ENCODE peak calls at places on chromosomes 5 and 9, in eight cellular contexts. C is mesothelial cell of epicardium, A is tibial artery, S is transverse colon, H is uterus, T is sigmoid colon, W is ascending aorta, G is fibroblast of mammary gland. D is an unnamed sample.

GRCh38 chr9:134326754-134327526 is 685 bp downstream of the RXRA start:
- DNase-seq in G (peak), W (no peak), A (peak), T (peak), H (no peak), C (peak), S (no peak), D (no peak)

GRCh38 chr9:27440888-27441740 is 83.0 kb upstream of the IFNK start:
- DNase-seq in A (no peak), H (no peak), W (no peak), S (no peak), G (no peak), T (no peak), C (no peak), D (no peak)

GRCh38 chr5:139443766-139444473 is 4.6 kb upstream of the DNAJC18 start:
- DNase-seq in S (no peak), C (no peak), G (peak), H (no peak), A (peak), T (peak), W (no peak), D (no peak)

GRCh38 chr5:177233206-177233605 is 70.3 kb downstream of the RAB24 start:
- DNase-seq in C (no peak), T (no peak), S (no peak), W (no peak), H (no peak), G (peak), A (no peak), D (no peak)

GRCh38 chr5:179795863-179796833 is 2.4 kb downstream of the LTC4S start:
- DNase-seq in H (peak), G (peak), S (peak), A (peak), C (peak), W (no peak), T (peak), D (peak)

GRCh38 chr5:139379626-139380449 is 3.3 kb downstream of the SLC23A1 start:
- DNase-seq in H (no peak), A (peak), T (no peak), S (no peak), C (no peak), W (no peak), G (no peak), D (no peak)

GRCh38 chr5:8188874-8189588 is 320.1 kb downstream of the MTRR start:
- DNase-seq in S (peak), H (no peak), T (no peak), C (no peak), W (no peak), A (no peak), G (no peak), D (no peak)

GRCh38 chr5:147427784-147428401 is 82.0 kb downstream of the DPYSL3 start:
- DNase-seq in G (peak), A (no peak), H (no peak), W (no peak), C (no peak), S (no peak), T (no peak), D (no peak)

GRCh38 chr5:99060306-99061261 is 131.8 kb upstream of the CHD1 start:
- DNase-seq in W (no peak), C (peak), S (peak), G (peak), H (peak), A (peak), T (peak), D (peak)

GRCh38 chr5:139468421-139468931 is 2.3 kb upstream of the SMIM33 start:
- DNase-seq in A (no peak), T (no peak), W (no peak), C (no peak), G (peak), S (no peak), H (no peak), D (peak)

DNA sequence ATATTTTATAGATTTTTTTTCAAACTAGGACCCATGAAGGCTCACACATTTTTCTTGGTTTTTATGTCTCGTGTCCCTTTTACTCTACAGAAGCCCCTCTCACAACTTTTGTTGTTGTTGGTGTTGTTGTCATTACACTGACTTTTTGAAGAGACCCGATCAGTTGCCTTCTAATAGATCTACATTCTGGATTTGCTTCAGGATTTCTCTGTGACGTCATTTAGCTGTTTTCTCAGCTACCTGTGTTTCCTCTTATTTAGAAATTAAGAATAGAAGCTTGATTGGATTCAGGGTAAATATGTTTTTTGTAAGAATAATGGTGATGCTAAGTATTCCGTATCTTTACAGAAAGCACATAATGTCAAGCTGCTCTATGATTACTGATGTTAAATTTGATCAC is 213.3 kb upstream of the ZNF462 start:
- DNase-seq in H (no peak), T (no peak), W (no peak), C (no peak), S (no peak), A (no peak), G (no peak), D (no peak)
- TF ChIP-seq CTCF in H (no peak), T (no peak), W (no peak), C (no peak), S (no peak), A (no peak), G (no peak), D (no peak)

GRCh38 chr5:173691931-173692330 is 75.5 kb upstream of the BOD1 start:
- DNase-seq in W (no peak), H (no peak), G (no peak), C (no peak), A (no peak), S (no peak), T (no peak), D (no peak)

GRCh38 chr5:173688708-173689107 is 72.3 kb upstream of the BOD1 start:
- DNase-seq in W (no peak), C (no peak), S (no peak), G (no peak), H (no peak), T (no peak), A (no peak), D (no peak)

GRCh38 chr5:173689171-173689676 is 72.8 kb upstream of the BOD1 start:
- DNase-seq in W (no peak), A (no peak), H (no peak), S (no peak), T (no peak), C (no peak), G (no peak), D (no peak)

GRCh38 chr5:173686950-173687349 is 70.5 kb upstream of the BOD1 start:
- DNase-seq in C (no peak), W (no peak), T (no peak), G (no peak), H (no peak), S (no peak), A (no peak), D (no peak)

DNA sequence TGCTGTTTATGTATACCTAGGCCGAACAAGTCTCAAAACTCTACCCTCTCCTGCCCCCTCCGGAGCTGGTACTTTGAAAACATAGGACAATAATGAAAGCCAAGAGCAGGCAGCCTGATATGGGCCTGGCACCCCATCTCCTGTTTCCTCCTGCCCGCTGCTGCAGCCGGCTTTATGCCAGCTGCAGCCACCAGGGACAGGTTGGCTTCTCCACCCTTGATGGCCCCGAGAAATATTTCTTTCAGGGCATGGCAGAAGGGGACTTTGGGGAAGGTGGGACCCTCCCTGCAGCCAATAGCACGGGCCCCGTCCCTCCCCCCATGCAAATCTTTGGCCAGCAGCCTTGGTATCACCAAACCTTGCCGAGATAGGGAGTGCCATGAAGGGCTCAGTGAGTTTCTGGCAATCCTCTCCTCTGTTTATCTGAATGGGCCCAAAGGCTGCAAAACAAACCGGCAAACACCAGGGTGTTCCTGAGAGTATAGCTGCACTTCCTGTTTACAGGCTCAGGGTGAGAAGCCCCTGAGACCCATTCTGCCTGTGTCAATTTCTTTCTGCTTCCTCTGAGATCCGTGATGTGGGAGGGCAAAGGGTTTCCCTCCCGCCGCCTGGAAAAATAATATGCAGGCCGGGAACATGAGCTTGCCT is 73.4 kb upstream of the BOD1 start:
- DNase-seq in H (no peak), W (no peak), A (no peak), C (no peak), S (peak), G (no peak), T (no peak), D (no peak)
- TF ChIP-seq CTCF in H (no peak), W (no peak), A (no peak), C (no peak), S (peak), G (no peak), T (no peak), D (no peak)

GRCh38 chr5:171606414-171607024 is 179.1 kb upstream of the SMIM23 start:
- DNase-seq in G (peak), W (no peak), S (no peak), C (no peak), A (no peak), T (no peak), H (no peak), D (no peak)
- TF ChIP-seq CTCF in G (peak), W (no peak), S (peak), C (no peak), A (no peak), T (no peak), H (peak), D (peak)

DNA sequence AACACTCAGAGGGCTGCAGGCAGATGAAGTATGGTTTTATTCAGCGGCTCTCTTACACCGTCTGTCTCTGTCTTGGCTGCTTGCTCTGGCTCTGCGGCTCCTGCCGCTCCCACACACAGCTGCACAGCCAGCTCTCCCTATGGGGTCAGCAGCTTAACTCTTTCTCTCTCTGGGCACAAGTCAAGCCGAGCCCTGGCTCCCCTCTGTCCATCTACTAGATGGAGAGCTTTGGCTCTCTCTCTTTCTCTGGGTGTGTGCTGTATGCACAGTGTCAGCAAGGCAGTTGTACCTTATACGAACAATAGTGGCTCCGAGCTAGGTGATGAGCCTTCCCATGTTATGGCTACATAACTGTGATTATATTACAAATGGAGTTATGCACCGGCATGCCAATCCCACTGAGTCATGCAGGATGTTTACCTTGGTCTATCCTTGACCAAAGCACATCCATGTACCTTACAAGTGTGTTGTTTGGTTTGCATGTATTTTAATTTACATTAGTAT is 19.3 kb upstream of the PPP2CA start:
- DNase-seq in S (no peak), T (no peak), G (peak), W (no peak), H (peak), A (no peak), C (peak), D (no peak)
- TF ChIP-seq CTCF in S (no peak), T (no peak), G (no peak), W (no peak), H (no peak), A (no peak), C (no peak), D (no peak)

GRCh38 chr5:67268233-67269011 is 71.8 kb upstream of the CD180 start:
- DNase-seq in H (peak), G (peak), C (peak), A (peak), W (peak), T (peak), S (peak), D (no peak)
- TF ChIP-seq CTCF in H (no peak), G (no peak), C (no peak), A (no peak), W (no peak), T (no peak), S (no peak), D (no peak)

DNA sequence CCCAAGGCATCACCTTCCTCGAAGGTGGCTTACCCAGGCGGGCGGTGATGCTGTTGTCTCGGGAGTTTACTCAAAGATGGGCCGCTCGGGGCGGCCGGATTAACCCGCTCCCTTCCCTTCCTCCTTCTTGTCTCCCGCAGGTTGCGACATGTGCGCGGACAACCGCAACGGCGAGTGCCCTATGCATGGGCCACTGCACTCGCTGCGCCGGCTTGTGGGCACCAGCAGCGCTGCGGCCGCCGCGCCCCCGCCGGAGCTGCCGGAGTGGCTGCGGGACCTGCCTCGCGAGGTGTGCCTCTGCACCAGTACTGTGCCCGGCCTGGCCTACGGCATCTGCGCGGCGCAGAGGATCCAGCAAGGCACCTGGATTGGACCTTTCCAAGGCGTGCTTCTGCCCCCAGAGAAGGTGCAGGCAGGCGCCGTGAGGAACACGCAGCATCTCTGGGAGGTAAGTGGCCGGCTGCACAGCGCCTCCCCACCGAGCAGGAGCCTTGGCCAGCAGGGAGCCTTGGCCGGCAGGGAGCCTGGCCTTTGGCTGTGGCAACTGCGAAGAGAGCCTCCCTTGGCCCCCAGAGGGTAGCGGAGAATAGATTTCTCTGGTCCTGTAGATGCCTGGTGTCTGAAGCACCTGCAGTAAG is 10.6 kb downstream of the PRDM6 start:
- DNase-seq in H (no peak), A (no peak), W (no peak), C (peak), S (no peak), T (no peak), G (no peak), D (no peak)
- TF ChIP-seq CTCF in H (no peak), A (peak), W (peak), C (no peak), S (peak), T (no peak), G (no peak), D (no peak)

GRCh38 chr9:89461302-89461701 is 36.6 kb downstream of the SEMA4D start:
- DNase-seq in S (no peak), C (no peak), H (no peak), A (no peak), G (peak), W (no peak), T (no peak), D (peak)

GRCh38 chr9:89457376-89457855 is 40.5 kb downstream of the SEMA4D start:
- DNase-seq in G (no peak), C (no peak), T (no peak), W (no peak), A (no peak), S (no peak), H (no peak), D (peak)

GRCh38 chr9:89460551-89460950 is 37.4 kb downstream of the SEMA4D start:
- DNase-seq in G (no peak), T (no peak), C (no peak), S (no peak), W (no peak), H (no peak), A (no peak), D (no peak)

GRCh38 chr9:89455356-89455824 is 42.5 kb downstream of the SEMA4D start:
- DNase-seq in G (no peak), H (no peak), A (no peak), W (no peak), C (no peak), S (no peak), T (no peak), D (peak)

DNA sequence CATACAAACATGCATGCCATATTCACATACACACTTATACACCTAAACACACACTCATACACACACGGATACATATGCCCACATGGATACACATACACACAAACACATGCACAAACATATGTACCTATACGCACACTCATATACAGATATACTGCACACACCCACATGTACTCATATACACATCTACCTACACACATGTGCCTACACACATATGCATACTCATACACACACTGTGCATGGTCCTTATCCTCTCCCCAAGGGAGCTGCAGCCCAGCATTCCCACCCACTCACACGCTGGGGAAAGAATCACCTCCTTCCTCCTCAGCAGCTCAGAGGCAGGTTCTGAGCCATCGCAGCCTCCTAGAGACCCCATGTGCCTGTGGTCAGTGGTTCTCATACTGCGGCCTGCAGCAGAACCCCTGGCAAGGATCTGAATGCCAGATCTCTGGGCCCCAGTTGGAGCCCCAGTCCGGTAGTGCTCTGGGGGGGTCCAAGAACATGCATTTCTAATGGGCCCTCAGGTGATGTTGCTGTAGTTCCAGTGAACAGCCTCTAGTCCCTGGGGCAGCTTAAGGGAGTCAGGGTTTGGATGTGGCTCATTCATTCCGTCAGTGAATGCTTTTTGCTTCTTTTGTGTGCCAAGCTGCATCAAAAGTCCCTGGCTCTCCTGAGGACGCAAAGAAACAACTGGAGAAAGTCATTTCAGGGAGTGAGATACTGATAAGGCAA is 39.0 kb downstream of the SEMA4D start:
- DNase-seq in T (no peak), W (no peak), A (no peak), G (no peak), S (no peak), C (no peak), H (no peak), D (no peak)
- TF ChIP-seq CTCF in T (no peak), W (no peak), A (no peak), G (no peak), S (no peak), C (no peak), H (no peak), D (peak)

GRCh38 chr9:136629879-136630661 is 32.6 kb upstream of the EGFL7 start:
- DNase-seq in G (peak), A (no peak), S (peak), W (no peak), T (no peak), H (peak), C (peak), D (peak)

GRCh38 chr9:136629001-136629878 is 33.5 kb upstream of the EGFL7 start:
- DNase-seq in A (no peak), W (no peak), G (no peak), C (no peak), S (peak), T (no peak), H (peak), D (no peak)

GRCh38 chr9:136628287-136628686 is 34.4 kb upstream of the EGFL7 start:
- DNase-seq in G (no peak), C (no peak), S (no peak), W (no peak), T (no peak), A (no peak), H (peak), D (no peak)

GRCh38 chr9:136631038-136632000 is 31.4 kb upstream of the EGFL7 start:
- DNase-seq in C (peak), G (peak), T (peak), W (no peak), H (peak), A (peak), S (peak), D (peak)

DNA sequence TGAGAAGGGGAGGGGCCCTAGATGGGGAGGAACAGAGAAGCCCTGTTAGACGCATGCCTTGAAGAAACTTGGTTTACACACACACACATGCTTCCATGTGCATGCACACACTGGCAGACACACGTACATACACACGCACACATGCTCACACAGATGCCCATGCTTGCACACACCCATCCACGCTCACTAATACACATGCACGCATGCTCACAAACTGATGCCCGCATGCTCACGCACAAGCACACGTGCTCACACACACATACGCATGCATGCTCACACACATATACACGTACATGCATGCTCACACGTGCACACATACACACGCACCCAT is 32.1 kb upstream of the EGFL7 start:
- DNase-seq in G (no peak), S (no peak), C (no peak), A (no peak), W (no peak), H (peak), T (no peak), D (no peak)
- TF ChIP-seq CTCF in G (no peak), S (no peak), C (no peak), A (no peak), W (no peak), H (no peak), T (no peak), D (no peak)